ENCODE peak calls at places on chromosomes 2 and 18, in six cellular contexts. C is vagina; K is foreskin fibroblast; A is tibial artery; F is NAMALWA; H is stimulated activated CD4-positive, alpha-beta T cell treated with anti-CD3 and anti-CD28 coated beads, TNF-alpha, amount 100 ng/mL, for 1 hour. S is an unnamed sample.

GRCh38 chr2:118222643-118223486 is 134.6 kb downstream of the INSIG2 start:
- DNase-seq in C (no peak), K (no peak), A (no peak), F (no peak), H (no peak), S (no peak)

GRCh38 chr18:61984293-61984692 is 91.5 kb upstream of the RNF152 start:
- DNase-seq in C (no peak), K (no peak), A (no peak), F (no peak), H (no peak), S (no peak)

GRCh38 chr2:207881902-207882301 is 112.2 kb upstream of the FZD5 start:
- DNase-seq in C (no peak), K (no peak), A (no peak), F (no peak), H (no peak), S (no peak)

GRCh38 chr2:67670704-67671300 is 273.7 kb downstream of the ETAA1 start:
- DNase-seq in C (no peak), K (no peak), A (no peak), F (no peak), H (no peak), S (no peak)

GRCh38 chr2:197571622-197572271 is 55.9 kb downstream of the MOB4 start:
- DNase-seq in C (no peak), K (peak), A (no peak), F (no peak), H (no peak), S (no peak)

GRCh38 chr18:25830787-25831186 is 259.6 kb downstream of the SS18 start:
- DNase-seq in C (no peak), K (peak), A (peak), F (no peak), H (no peak), S (no peak)

GRCh38 chr2:156125018-156125417 is 207.5 kb downstream of the NR4A2 start:
- DNase-seq in C (no peak), K (no peak), A (no peak), F (no peak), H (no peak), S (no peak)

GRCh38 chr2:69667805-69668382 is 24.4 kb upstream of the AAK1 start:
- DNase-seq in C (no peak), K (peak), A (no peak), F (no peak), H (no peak), S (no peak)

GRCh38 chr2:134536312-134536711 is 182.5 kb downstream of the TMEM163 start:
- DNase-seq in C (no peak), K (no peak), A (no peak), F (no peak), H (no peak), S (no peak)

GRCh38 chr2:85234879-85235278 is 92.9 kb downstream of the TGOLN2 start:
- DNase-seq in C (no peak), K (no peak), A (no peak), F (no peak), H (no peak), S (no peak)

GRCh38 chr2:943821-944220 is 6.8 kb upstream of the SNTG2 start:
- DNase-seq in C (peak), K (no peak), A (no peak), F (peak), H (no peak), S (no peak)

GRCh38 chr2:141570474-141571131 is 560.2 kb downstream of the LRP1B start:
- DNase-seq in C (no peak), K (no peak), A (no peak), F (no peak), H (no peak), S (no peak)

GRCh38 chr2:233974530-233975071 is 57.4 kb downstream of the TRPM8 start:
- DNase-seq in C (no peak), K (peak), A (no peak), F (no peak), H (no peak), S (peak)

S was measured in body of pancreas.